ENCODE peak calls at places on chromosomes 12 and 14, in six cellular contexts. A is A172, J is astrocyte of the spinal cord, X is HCEC 1CT, K is nephron progenitor cell, B is IMR-90. I is an unnamed sample.

GRCh38 chr12:6041891-6042290 is 82.6 kb downstream of the VWF start:
- DNase-seq in K (no peak), B (peak), A (no peak), X (peak), J (no peak), I (no peak)

GRCh38 chr14:54465654-54466053 is 23.1 kb downstream of the GMFB start:
- DNase-seq in X (no peak), J (no peak), A (no peak), K (no peak), B (no peak), I (no peak)

GRCh38 chr14:45810152-45810872 is 557.3 kb upstream of the MIS18BP1 start:
- DNase-seq in J (no peak), B (no peak), A (no peak), X (no peak), K (no peak), I (no peak)

GRCh38 chr12:75816892-75817291 is 214.7 kb downstream of the PHLDA1 start:
- DNase-seq in J (peak), X (peak), A (peak), B (peak), K (no peak), I (no peak)

GRCh38 chr14:89792489-89793366 is 161.8 kb downstream of the EFCAB11 start:
- DNase-seq in J (no peak), X (no peak), K (no peak), B (peak), A (no peak), I (no peak)

GRCh38 chr14:99064262-99064954 is 207.6 kb downstream of the BCL11B start:
- DNase-seq in A (no peak), K (no peak), B (no peak), X (no peak), J (no peak), I (no peak)

GRCh38 chr12:14454098-14454907 is 88.8 kb downstream of the ATF7IP start:
- DNase-seq in K (peak), A (peak), X (peak), B (peak), J (peak), I (peak)

GRCh38 chr14:104295681-104296387 is 157.4 kb downstream of the KIF26A start:
- DNase-seq in X (no peak), A (no peak), K (no peak), B (no peak), J (no peak), I (no peak)

GRCh38 chr14:52071675-52072074 is 2.8 kb upstream of the NID2 start:
- DNase-seq in J (no peak), B (peak), K (no peak), X (peak), A (no peak), I (no peak)

GRCh38 chr14:65492277-65492676 is 79.7 kb downstream of the FUT8 start:
- DNase-seq in B (no peak), J (no peak), X (no peak), A (no peak), K (no peak), I (no peak)

GRCh38 chr12:210277-211141 is 3.4 kb downstream of the SLC6A12 start:
- DNase-seq in K (no peak), J (no peak), X (no peak), A (no peak), B (no peak), I (no peak)

GRCh38 chr12:113030875-113031525 is 25.5 kb upstream of the DTX1 start:
- DNase-seq in K (peak), X (peak), A (peak), J (peak), B (peak), I (peak)

GRCh38 chr14:74404435-74404834 is 21.6 kb downstream of the SYNDIG1L start:
- DNase-seq in A (no peak), B (no peak), J (no peak), K (no peak), X (no peak), I (no peak)

GRCh38 chr12:52828156-52829090 is 5.7 kb downstream of the KRT79 start:
- DNase-seq in B (no peak), J (no peak), A (no peak), K (no peak), X (no peak), I (no peak)

GRCh38 chr12:93226356-93226755 is 151.4 kb upstream of the NUDT4 start:
- DNase-seq in X (peak), J (no peak), A (no peak), B (peak), K (no peak), I (no peak)

GRCh38 chr14:28361486-28361885 is 405.1 kb upstream of the FOXG1 start:
- DNase-seq in K (no peak), X (no peak), J (no peak), B (no peak), A (no peak), I (no peak)

GRCh38 chr14:104350463-104351185 is 212.2 kb downstream of the KIF26A start:
- DNase-seq in K (no peak), B (no peak), A (no peak), X (no peak), J (peak), I (no peak)

GRCh38 chr12:131025234-131025633 is 71.5 kb downstream of the ADGRD1 start:
- DNase-seq in K (no peak), J (no peak), B (no peak), X (no peak), A (no peak), I (no peak)

GRCh38 chr12:102169922-102170698 is 27.5 kb downstream of the PMCH start:
- DNase-seq in X (peak), K (peak), A (peak), B (peak), J (peak), I (peak)

GRCh38 chr14:77554207-77554606 is 55.6 kb upstream of the ISM2 start:
- DNase-seq in K (no peak), B (no peak), A (no peak), X (no peak), J (no peak), I (no peak)

GRCh38 chr12:116524964-116525379 is 34.2 kb upstream of the MAP1LC3B2 start:
- DNase-seq in B (peak), J (peak), A (peak), K (no peak), X (peak), I (no peak)

GRCh38 chr12:14403711-14404164 is 38.3 kb downstream of the ATF7IP start:
- DNase-seq in X (peak), B (peak), K (no peak), A (no peak), J (peak), I (peak)

GRCh38 chr14:23123419-23123818 is 4.4 kb upstream of the CEBPE start:
- DNase-seq in X (no peak), J (no peak), K (no peak), A (no peak), B (no peak), I (peak)

GRCh38 chr12:6335451-6336078 is 6.3 kb downstream of the TNFRSF1A start:
- DNase-seq in X (peak), J (peak), B (peak), K (no peak), A (peak), I (peak)

GRCh38 chr14:93972618-93973205 is 3.7 kb downstream of the ASB2 start:
- DNase-seq in B (no peak), X (no peak), A (no peak), K (no peak), J (no peak), I (no peak)

GRCh38 chr14:69101331-69101826 is 51.5 kb downstream of the DCAF5 start:
- DNase-seq in B (peak), J (peak), K (no peak), X (peak), A (peak), I (peak)

GRCh38 chr12:79114896-79115295 is 250.3 kb downstream of the SYT1 start:
- DNase-seq in J (no peak), B (no peak), K (no peak), X (no peak), A (no peak), I (no peak)

GRCh38 chr12:43058616-43059015 is 469.1 kb upstream of the PRICKLE1 start:
- DNase-seq in X (no peak), K (no peak), J (no peak), B (no peak), A (no peak), I (no peak)

GRCh38 chr14:54338696-54339317 is 58.0 kb upstream of the CDKN3 start:
- DNase-seq in B (peak), X (peak), K (no peak), J (peak), A (peak), I (peak)

GRCh38 chr12:10205251-10205807 is 7.3 kb upstream of the GABARAPL1 start:
- DNase-seq in J (no peak), X (no peak), K (no peak), A (peak), B (peak), I (peak)

GRCh38 chr12:77761286-77761685 is 69.4 kb upstream of the NAV3 start:
- DNase-seq in A (no peak), K (no peak), J (no peak), B (no peak), X (no peak), I (no peak)

GRCh38 chr12:59182660-59183455 is 262.6 kb upstream of the LRIG3 start:
- DNase-seq in J (no peak), A (no peak), K (no peak), X (no peak), B (peak), I (no peak)

GRCh38 chr14:95488376-95489162 is 27.9 kb downstream of the SYNE3 start:
- DNase-seq in K (no peak), J (peak), B (peak), A (no peak), X (no peak), I (no peak)

I was measured in H4.